ENCODE peak calls at places on chromosomes 16 and 17, in seven cellular contexts. O, G, B, L, X, V and Y are unnamed samples.

GRCh38 chr16:25707982-25708583 is 16.3 kb downstream of the HS3ST4 start:
- DNase-seq in L (no peak), G (no peak), X (peak; percentile 30), V (no peak), O (no peak), B (peak; percentile 6), Y (peak; percentile 1)

GRCh38 chr17:61611323-61611722 is 20.3 kb upstream of the NACA2 start:
- DNase-seq in V (no peak), G (no peak), O (no peak), B (no peak), X (no peak), L (no peak), Y (no peak)

GRCh38 chr16:57609541-57610401 is 18.7 kb upstream of the ADGRG1 start:
- DNase-seq in B (peak; percentile 59), L (no peak), X (no peak), G (no peak), V (no peak), O (peak; percentile 61), Y (no peak)

GRCh38 chr16:57194512-57194911 is 8.4 kb downstream of the RSPRY1 start:
- DNase-seq in X (peak; percentile 94), B (peak; percentile 88), V (peak; percentile 44), G (no peak), O (no peak), L (no peak), Y (peak; percentile 70)

GRCh38 chr17:64196626-64197025 is 66.4 kb downstream of the TEX2 start:
- DNase-seq in L (no peak), V (no peak), B (peak; percentile 93), O (no peak), X (peak; percentile 88), G (no peak), Y (no peak)

GRCh38 chr16:3458852-3459361 is 15.4 kb downstream of the NAA60 start:
- DNase-seq in X (peak; percentile 50), G (no peak), V (no peak), O (no peak), L (no peak), B (no peak), Y (no peak)

GRCh38 chr16:88599092-88599733 is 29.0 kb downstream of the ZC3H18 start:
- DNase-seq in B (peak; percentile 2), X (no peak), O (no peak), G (no peak), V (no peak), L (no peak), Y (no peak)

GRCh38 chr17:50790619-50791018 is 23.3 kb upstream of the ANKRD40CL start:
- DNase-seq in O (no peak), X (no peak), G (no peak), V (no peak), L (no peak), B (no peak), Y (no peak)

GRCh38 chr16:70432800-70433455 is 6.0 kb downstream of the ST3GAL2 start:
- DNase-seq in G (no peak), O (no peak), B (peak; percentile 59), X (peak; percentile 32), L (no peak), V (no peak), Y (no peak)

GRCh38 chr16:85553436-85554113 is 59.5 kb upstream of the GSE1 start:
- DNase-seq in X (peak; percentile 76), V (peak; percentile 66), B (peak; percentile 78), L (peak; percentile 72), G (no peak), O (peak; percentile 38), Y (no peak)

GRCh38 chr16:2610781-2611498 is 71.4 kb upstream of the KCTD5 start:
- DNase-seq in G (no peak), O (no peak), V (no peak), L (no peak), B (no peak), X (no peak), Y (no peak)

GRCh38 chr17:6427284-6427781 is 7.6 kb downstream of the AIPL1 start:
- DNase-seq in X (peak; percentile 64), G (no peak), L (no peak), V (no peak), B (peak; percentile 41), O (peak; percentile 55), Y (no peak)

GRCh38 chr17:9529033-9529748 is 46.4 kb downstream of the STX8 start:
- DNase-seq in X (peak; percentile 63), B (peak; percentile 47), G (no peak), O (no peak), L (no peak), V (no peak), Y (peak; percentile 6)

GRCh38 chr17:51152766-51153209 is 571 bp upstream of the NME1 start:
- DNase-seq in B (peak; percentile 44), X (peak; percentile 62), V (no peak), L (no peak), O (no peak), G (no peak), Y (no peak)

GRCh38 chr17:67194134-67194533 is 50.9 kb downstream of the HELZ start:
- DNase-seq in G (no peak), B (peak; percentile 41), V (peak; percentile 64), X (peak; percentile 60), O (no peak), L (no peak), Y (no peak)

GRCh38 chr17:55758171-55758570 is 7.3 kb downstream of the PCTP start:
- DNase-seq in X (no peak), B (no peak), O (no peak), G (no peak), L (no peak), V (no peak), Y (no peak)

GRCh38 chr17:60745544-60745943 is 67.9 kb downstream of the BCAS3 start:
- DNase-seq in L (no peak), X (no peak), B (no peak), G (no peak), O (no peak), V (no peak), Y (no peak)

GRCh38 chr16:69057400-69058378 is 47.8 kb upstream of the HAS3 start:
- DNase-seq in X (peak; percentile 94), V (no peak), O (no peak), L (no peak), B (peak; percentile 86), G (no peak), Y (no peak)

GRCh38 chr17:40418428-40418706 is 671 bp upstream of the TOP2A start:
- DNase-seq in X (no peak), V (no peak), G (no peak), B (no peak), L (no peak), O (no peak), Y (no peak)

GRCh38 chr17:69551212-69552010 is 136.9 kb downstream of the MAP2K6 start:
- DNase-seq in X (peak; percentile 54), B (peak; percentile 9), V (no peak), G (no peak), O (no peak), L (no peak), Y (no peak)

GRCh38 chr16:3578610-3579551 is 1.7 kb upstream of the NLRC3 start:
- DNase-seq in X (no peak), O (peak; percentile 43), L (no peak), B (no peak), G (peak; percentile 14), V (no peak), Y (no peak)

GRCh38 chr16:57834936-57835335 is 32.6 kb upstream of the KIFC3 start:
- DNase-seq in B (peak; percentile 29), G (no peak), L (no peak), V (no peak), O (no peak), X (peak; percentile 70), Y (no peak)

GRCh38 chr16:69309316-69309715 is 1.8 kb upstream of the VPS4A start:
- DNase-seq in B (no peak), X (peak; percentile 50), L (no peak), O (no peak), V (no peak), G (no peak), Y (no peak)

GRCh38 chr17:19248149-19248922 is 11.2 kb downstream of the EPN2 start:
- DNase-seq in X (no peak), G (no peak), V (no peak), B (no peak), L (no peak), O (no peak), Y (no peak)

GRCh38 chr17:11182430-11182829 is 58.6 kb upstream of the SHISA6 start:
- DNase-seq in L (no peak), G (no peak), X (no peak), V (no peak), B (no peak), O (no peak), Y (no peak)

GRCh38 chr17:82978765-82979349 is 100.6 kb upstream of the METRNL start:
- DNase-seq in X (no peak), B (no peak), G (no peak), L (no peak), O (peak; percentile 44), V (no peak), Y (no peak)

GRCh38 chr16:30447512-30448226 is 2.0 kb upstream of the SEPHS2 start:
- DNase-seq in O (no peak), B (no peak), X (no peak), L (no peak), G (no peak), V (no peak), Y (no peak)

GRCh38 chr16:17351471-17352045 is 119.2 kb downstream of the XYLT1 start:
- DNase-seq in B (no peak), X (no peak), O (no peak), V (no peak), G (no peak), L (no peak), Y (no peak)

GRCh38 chr16:57619606-57620315 is 8.7 kb upstream of the ADGRG1 start:
- DNase-seq in V (no peak), O (no peak), B (no peak), G (no peak), L (no peak), X (no peak), Y (no peak)

GRCh38 chr16:78816499-78817441 is 717.3 kb downstream of the WWOX start:
- DNase-seq in G (no peak), B (peak; percentile 11), L (no peak), X (no peak), O (no peak), V (no peak), Y (no peak)

GRCh38 chr17:19237389-19238166 is 412 bp downstream of the EPN2 start:
- DNase-seq in G (no peak), O (peak; percentile 39), V (no peak), B (no peak), L (no peak), X (peak; percentile 53), Y (no peak)

GRCh38 chr17:35018814-35019213 is 38.5 kb downstream of the LIG3 start:
- DNase-seq in V (no peak), B (no peak), G (no peak), O (no peak), X (no peak), L (no peak), Y (no peak)